ENCODE peak calls at places on chromosomes 4 and X, in eight cellular contexts. F is adrenal gland, O is cardiac muscle cell, N is uterus, I is kidney, B is heart left ventricle, Q is neuronal stem cell, Z is fibroblast of lung. X is an unnamed sample. For H3K4me1, the result is how much of the 10 kb centered on the place peaks cover.

GRCh38 chrX:103253608-103254007 is 1.3 kb downstream of the TCEAL8 start:
- DNase-seq in B (no peak), O (no peak), Z (peak), N (no peak), F (no peak), I (no peak), Q (no peak), X (no peak)

GRCh38 chr4:184664445-184665210 is 15.1 kb downstream of the PRIMPOL start:
- DNase-seq in B (no peak), Q (no peak), I (no peak), O (peak), N (no peak), Z (peak), F (no peak), X (no peak)

GRCh38 chrX:49155900-49156837 is 6.4 kb upstream of the MAGIX start:
- DNase-seq in O (peak), B (peak), Z (peak), I (peak), N (peak), Q (peak), F (peak), X (peak)

GRCh38 chrX:112266136-112266535 is 183.6 kb upstream of the TRPC5 start:
- DNase-seq in I (no peak), O (no peak), B (no peak), Z (no peak), F (no peak), Q (no peak), N (no peak), X (no peak)

GRCh38 chr4:130432289-130432688 is 1336.3 kb downstream of the C4orf33 start:
- DNase-seq in O (no peak), Z (no peak), F (no peak), B (no peak), N (no peak), I (no peak), Q (no peak), X (no peak)

GRCh38 chrX:113059714-113060113 is 219.1 kb upstream of the AMOT start:
- DNase-seq in I (no peak), O (no peak), Q (no peak), Z (no peak), B (peak), N (no peak), F (no peak), X (no peak)

GRCh38 chrX:98398542-98398941 is 1514.8 kb downstream of the RPA4 start:
- DNase-seq in N (no peak), Q (no peak), I (no peak), F (no peak), B (no peak), Z (no peak), O (no peak), X (no peak)

GRCh38 chr4:97530676-97531075 is 612.6 kb downstream of the STPG2 start:
- DNase-seq in B (no peak), N (no peak), Q (no peak), Z (no peak), I (no peak), O (no peak), F (no peak), X (no peak)

GRCh38 chr4:121656269-121656641 is 40.5 kb downstream of the ANXA5 start:
- DNase-seq in N (peak), Q (peak), O (peak), Z (peak), B (peak), F (peak), I (no peak), X (peak)

GRCh38 chr4:112214397-112215264 is 17.0 kb upstream of the AP1AR start:
- DNase-seq in I (no peak), Q (no peak), N (no peak), B (no peak), O (peak), F (no peak), Z (peak), X (no peak)

GRCh38 chr4:1321946-1322650 is 24.9 kb upstream of the UVSSA start:
- DNase-seq in Z (no peak), O (no peak), B (no peak), N (no peak), F (no peak), I (peak), Q (no peak), X (no peak)

GRCh38 chr4:66946761-66947160 is 598.5 kb downstream of the CENPC start:
- DNase-seq in Z (no peak), F (no peak), O (no peak), B (no peak), I (no peak), N (no peak), Q (no peak), X (no peak)

GRCh38 chr4:113610542-113610941 is 151.0 kb downstream of the CAMK2D start:
- DNase-seq in Z (no peak), I (no peak), N (no peak), B (peak), F (no peak), Q (no peak), O (peak), X (no peak)

GRCh38 chr4:116839826-116840225 is 245.6 kb downstream of the TRAM1L1 start:
- DNase-seq in O (no peak), I (no peak), B (peak), Q (no peak), N (no peak), F (no peak), Z (no peak), X (no peak)

DNA sequence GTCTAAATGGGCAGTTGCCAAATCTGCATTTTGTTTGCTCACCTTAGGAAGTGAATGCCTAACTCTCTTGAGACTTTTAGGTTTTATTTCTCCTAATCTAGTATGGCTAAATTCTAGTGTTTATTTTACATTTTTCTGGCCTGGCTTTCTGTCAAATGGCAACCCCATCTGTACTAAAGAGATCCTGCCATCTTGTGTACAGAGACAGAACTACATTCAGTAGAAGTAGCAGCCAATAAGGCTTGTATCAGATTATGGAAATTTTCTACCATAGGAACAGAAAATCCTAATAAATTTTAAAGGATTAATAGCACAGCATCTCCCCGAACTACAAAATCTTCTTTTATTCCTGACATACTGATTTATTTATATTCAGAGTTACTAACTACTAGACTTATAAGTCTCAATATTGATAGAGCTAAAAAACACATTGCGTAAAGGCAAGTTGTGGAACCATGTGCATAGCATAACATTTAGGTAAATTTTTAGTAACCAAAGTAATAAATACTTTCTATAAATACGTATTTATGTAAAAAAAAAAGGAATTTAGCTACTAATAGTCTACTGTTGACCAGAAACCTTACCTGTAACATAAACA is 45.5 kb downstream of the TMEM144 start:
- DNase-seq in Z (peak), Q (peak), I (no peak), O (peak), N (no peak), B (no peak), F (no peak), X (no peak)
- H3K4me1 ChIP-seq in Z (under half), Q (under half), I (under half), O (under half), N (under half), B (under half), F (under half), X (under half)

GRCh38 chrX:39821709-39822095 is 276.1 kb downstream of the BCOR start:
- DNase-seq in Z (no peak), N (no peak), I (peak), B (no peak), Q (no peak), F (no peak), O (no peak), X (peak)

GRCh38 chrX:39821011-39821708 is 276.6 kb downstream of the BCOR start:
- DNase-seq in O (peak), F (no peak), B (peak), I (peak), Z (peak), N (peak), Q (peak), X (peak)

GRCh38 chrX:39822133-39822748 is 275.5 kb downstream of the BCOR start:
- DNase-seq in Z (no peak), Q (no peak), N (no peak), B (no peak), O (no peak), F (no peak), I (no peak), X (no peak)

GRCh38 chrX:39823848-39824247 is 273.9 kb downstream of the BCOR start:
- DNase-seq in F (no peak), O (no peak), N (no peak), I (no peak), Z (no peak), Q (no peak), B (no peak), X (no peak)

GRCh38 chrX:39823424-39823823 is 274.3 kb downstream of the BCOR start:
- DNase-seq in B (no peak), O (no peak), F (no peak), I (no peak), Q (no peak), N (no peak), Z (no peak), X (no peak)
- H3K4me1 ChIP-seq in B (under half), O (under half), F (under half), I (under half), Q (under half), N (under half), Z (under half), X (under half)

GRCh38 chrX:133440797-133441163 is 25.5 kb upstream of the GPC4 start:
- DNase-seq in F (no peak), Z (no peak), O (no peak), I (no peak), B (no peak), Q (no peak), N (no peak), X (no peak)
- H3K4me1 ChIP-seq in F (under half), Z (under half), O (under half), I (under half), B (under half), Q (under half), N (under half), X (under half)

GRCh38 chr4:105194328-105195231 is 47.9 kb downstream of the TET2 start:
- DNase-seq in O (no peak), F (no peak), Q (no peak), B (no peak), N (no peak), Z (peak), I (no peak), X (no peak)

GRCh38 chr4:105197777-105198176 is 51.1 kb downstream of the TET2 start:
- DNase-seq in I (no peak), N (no peak), Z (no peak), F (no peak), O (no peak), B (no peak), Q (no peak), X (no peak)

GRCh38 chr4:105192910-105193309 is 46.2 kb downstream of the TET2 start:
- DNase-seq in Z (no peak), B (no peak), I (no peak), Q (no peak), N (no peak), F (no peak), O (no peak), X (no peak)

GRCh38 chr4:105198541-105198940 is 51.9 kb downstream of the TET2 start:
- DNase-seq in Z (no peak), O (no peak), N (no peak), B (no peak), I (no peak), Q (no peak), F (no peak), X (no peak)

GRCh38 chr4:105196523-105197145 is 50.0 kb downstream of the TET2 start:
- DNase-seq in Z (peak), I (no peak), F (no peak), N (no peak), Q (no peak), O (peak), B (no peak), X (no peak)
- H3K4me1 ChIP-seq in Z (under half), I (under half), F (under half), N (under half), Q (under half), O (under half), B (under half), X (under half)

GRCh38 chr4:172985552-172985951 is 183.1 kb upstream of the GALNT7 start:
- DNase-seq in O (no peak), Z (no peak), B (no peak), Q (no peak), N (no peak), F (no peak), I (no peak), X (no peak)

GRCh38 chr4:172983014-172983413 is 185.6 kb upstream of the GALNT7 start:
- DNase-seq in N (no peak), B (no peak), O (no peak), Z (peak), I (no peak), Q (no peak), F (no peak), X (no peak)

GRCh38 chr4:172982151-172982590 is 186.4 kb upstream of the GALNT7 start:
- DNase-seq in I (no peak), N (no peak), Z (peak), F (no peak), O (no peak), Q (no peak), B (no peak), X (no peak)

GRCh38 chr4:172989984-172990711 is 178.5 kb upstream of the GALNT7 start:
- DNase-seq in Z (no peak), N (no peak), Q (no peak), I (no peak), F (no peak), O (no peak), B (no peak), X (no peak)

GRCh38 chr4:172986114-172986513 is 182.5 kb upstream of the GALNT7 start:
- DNase-seq in N (no peak), F (no peak), I (no peak), O (no peak), B (no peak), Z (no peak), Q (no peak), X (no peak)
- H3K4me1 ChIP-seq in N (under half), F (under half), I (under half), O (under half), B (under half), Z (under half), Q (under half), X (under half)

X was measured in ovary.